ENCODE peak calls at places on chromosomes 16 and 17, in six cellular contexts. E is cardiac fibroblast, S is stomach, G is GM06990, A is kidney, R is OCI-LY7. J is an unnamed sample.

GRCh38 chr16:87383522-87384161 is at the start of gene FBXO31:
- DNase-seq in R (peak; percentile 90), E (peak; percentile 93), S (peak; percentile 89), A (peak; percentile 96), G (peak; percentile 94), J (peak; percentile 82)

GRCh38 chr16:2178321-2179106 is 17.9 kb downstream of the CASKIN1 start:
- DNase-seq in G (no peak), R (no peak), S (no peak), A (no peak), E (peak; percentile 43), J (no peak)

GRCh38 chr16:1188781-1189189 is 35.9 kb downstream of the CACNA1H start:
- DNase-seq in S (peak; percentile 58), G (peak; percentile 28), E (peak; percentile 46), R (peak; percentile 41), A (no peak), J (peak; percentile 55)

GRCh38 chr16:60646631-60647030 is 1389.6 kb downstream of the CDH8 start:
- DNase-seq in E (no peak), G (no peak), S (no peak), R (no peak), A (no peak), J (no peak)

GRCh38 chr17:43418441-43419374 is 19.9 kb downstream of the ARL4D start:
- DNase-seq in A (no peak), E (peak; percentile 78), R (no peak), S (no peak), G (no peak), J (peak; percentile 92)

GRCh38 chr17:81523139-81524062 is 4.8 kb upstream of the FSCN2 start:
- DNase-seq in E (peak; percentile 70), A (peak; percentile 91), R (peak; percentile 62), S (peak; percentile 74), G (no peak), J (peak; percentile 85)

GRCh38 chr16:13573903-13574302 is 346.1 kb upstream of the ERCC4 start:
- DNase-seq in R (no peak), S (no peak), G (no peak), E (no peak), A (no peak), J (no peak)

GRCh38 chr16:87391324-87391949 is 699 bp upstream of the MAP1LC3B start:
- DNase-seq in R (peak; percentile 13), E (peak; percentile 49), A (peak; percentile 92), S (peak; percentile 58), G (no peak), J (peak; percentile 30)

GRCh38 chr16:1446296-1447080 is 2.1 kb upstream of the CCDC154 start:
- DNase-seq in A (no peak), R (no peak), E (no peak), S (no peak), G (no peak), J (no peak)

GRCh38 chr16:12613131-12613991 is 190.3 kb downstream of the CPPED1 start:
- DNase-seq in S (no peak), G (no peak), A (no peak), R (no peak), E (no peak), J (peak; percentile 7)

GRCh38 chr16:58670177-58670576 is 14.4 kb downstream of the SLC38A7 start:
- DNase-seq in A (no peak), E (no peak), S (no peak), G (no peak), R (no peak), J (no peak)

GRCh38 chr16:31107465-31107867 is 720 bp upstream of the BCKDK start:
- DNase-seq in A (no peak), G (no peak), S (no peak), E (no peak), R (peak; percentile 25), J (no peak)

GRCh38 chr16:26491962-26492361 is 574.8 kb upstream of the C16orf82 start:
- DNase-seq in G (no peak), E (no peak), S (no peak), R (no peak), A (no peak), J (no peak)

GRCh38 chr17:49201481-49201927 is 8.9 kb downstream of the GNGT2 start:
- DNase-seq in A (no peak), G (no peak), E (peak; percentile 61), R (no peak), S (no peak), J (peak; percentile 24)

GRCh38 chr17:42317256-42317966 is 29.1 kb downstream of the STAT5A start:
- DNase-seq in A (no peak), G (no peak), S (no peak), E (no peak), R (no peak), J (no peak)

GRCh38 chr17:16381496-16381820 is 567 bp downstream of the UBB start:
- DNase-seq in A (no peak), R (no peak), G (no peak), S (no peak), E (peak; percentile 43), J (no peak)

GRCh38 chr17:13702266-13702665 is 100.5 kb upstream of the HS3ST3A1 start:
- DNase-seq in A (no peak), E (no peak), R (no peak), S (no peak), G (no peak), J (peak; percentile 55)

GRCh38 chr17:15483416-15483815 is 16.0 kb upstream of the CDRT4 start:
- DNase-seq in G (no peak), A (no peak), S (no peak), E (no peak), R (no peak), J (no peak)

GRCh38 chr17:27572665-27573064 is 58.3 kb upstream of the LGALS9 start:
- DNase-seq in S (no peak), R (no peak), E (no peak), G (no peak), A (peak; percentile 49), J (peak; percentile 29)

GRCh38 chr16:27690604-27691003 is 140.7 kb downstream of the KATNIP start:
- DNase-seq in E (peak; percentile 46), S (no peak), R (peak; percentile 11), A (peak; percentile 49), G (no peak), J (no peak)

GRCh38 chr17:18156171-18156975 is 27.3 kb upstream of the ALKBH5 start:
- DNase-seq in E (no peak), G (no peak), S (no peak), A (no peak), R (no peak), J (peak; percentile 52)

GRCh38 chr16:86211265-86211664 is 299.1 kb upstream of the FOXF1 start:
- DNase-seq in G (no peak), R (no peak), E (no peak), S (no peak), A (no peak), J (no peak)
- H3K4me3 ChIP-seq in G (no peak overlapping the region), R (no peak overlapping the region), E (no peak overlapping the region), S (no peak overlapping the region), A (no peak overlapping the region), J (no peak overlapping the region)

DNA sequence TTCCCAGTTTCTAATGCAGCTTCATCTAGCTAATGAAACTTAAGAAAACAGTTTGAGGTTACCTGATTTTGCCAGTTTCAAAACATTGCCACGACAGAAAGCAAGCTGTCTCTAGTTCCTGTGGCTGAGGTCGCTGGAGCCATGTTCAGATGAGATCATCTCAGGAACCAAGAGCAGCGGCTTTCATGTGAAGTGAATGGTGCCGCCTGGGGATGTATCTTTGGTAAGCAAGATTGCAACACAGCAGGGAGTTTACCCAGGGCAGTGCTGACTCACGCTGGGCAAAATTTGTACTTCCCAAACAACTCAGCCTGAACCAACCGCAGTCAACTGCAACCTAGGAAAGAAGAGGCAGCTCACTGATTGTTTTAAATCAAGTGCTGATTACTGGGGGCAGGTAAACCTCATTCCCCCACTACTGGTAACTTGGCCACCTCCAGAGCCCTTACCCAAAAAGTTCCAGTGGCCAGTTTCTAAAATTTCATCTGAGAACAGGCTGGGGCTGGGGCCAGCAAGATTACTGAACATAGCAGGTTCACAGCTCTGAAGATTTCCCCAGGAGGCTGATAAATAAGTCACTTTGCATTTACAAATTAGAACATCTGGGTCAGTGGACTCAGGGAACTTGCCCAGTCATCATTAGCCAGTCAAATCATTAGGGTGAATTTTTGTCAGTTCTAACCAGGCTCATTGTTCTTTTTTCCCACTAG is at the start of gene RFFL:
- DNase-seq in A (peak; percentile 91), G (peak; percentile 84), S (peak; percentile 91), R (peak; percentile 53), E (peak; percentile 96), J (peak; percentile 97)
- TF ChIP-seq CTCF in A (no peak), G (peak; percentile 30), S (no peak), R (peak; percentile 24), E (no peak), J (no peak)

GRCh38 chr16:72946474-72947194 is 101.3 kb downstream of the ZFHX3 start:
- DNase-seq in S (peak; percentile 48), E (peak; percentile 82), R (no peak), G (no peak), A (no peak), J (no peak)
- H3K4me3 ChIP-seq in S (no peak overlapping the region), E (no peak overlapping the region), R (no peak overlapping the region), G (no peak overlapping the region), A (no peak overlapping the region), J (no peak overlapping the region)

DNA sequence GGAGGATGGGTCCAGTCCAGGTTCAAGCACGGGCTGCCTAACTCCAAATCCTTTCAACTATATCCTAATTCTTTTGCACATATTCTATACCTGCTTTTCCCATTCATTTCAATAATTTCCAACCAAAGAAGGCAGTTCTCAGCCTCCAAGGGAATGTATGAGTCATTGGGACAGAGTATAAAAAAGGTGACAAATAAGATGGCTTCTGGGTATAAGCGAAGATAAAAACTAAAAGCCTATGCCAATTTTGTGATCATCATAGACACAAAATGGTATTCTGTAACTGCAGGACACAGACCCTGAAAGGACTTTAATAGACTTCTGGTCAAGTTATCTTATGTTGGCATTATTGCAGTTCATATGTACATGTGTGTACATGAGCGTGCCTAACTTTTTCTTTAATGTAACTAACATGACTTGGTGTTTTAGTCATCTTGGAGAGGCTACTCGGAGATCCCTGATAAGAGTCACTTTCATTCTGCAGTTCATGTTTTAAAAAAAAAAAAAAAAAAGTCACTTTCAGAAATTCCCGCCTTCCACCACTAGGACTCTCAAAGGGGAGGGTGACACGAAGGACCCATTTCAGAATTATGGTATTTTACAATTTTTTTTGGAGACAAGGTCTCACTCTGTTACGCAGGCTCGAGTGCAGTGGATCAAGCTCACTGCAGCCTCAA is 17.3 kb downstream of the COG1 start:
- DNase-seq in S (no peak), A (no peak), E (no peak), G (no peak), R (no peak), J (no peak)
- TF ChIP-seq CTCF in S (peak; percentile 6), A (no peak), E (peak; percentile 33), G (peak; percentile 8), R (peak; percentile 65), J (peak; percentile 32)

DNA sequence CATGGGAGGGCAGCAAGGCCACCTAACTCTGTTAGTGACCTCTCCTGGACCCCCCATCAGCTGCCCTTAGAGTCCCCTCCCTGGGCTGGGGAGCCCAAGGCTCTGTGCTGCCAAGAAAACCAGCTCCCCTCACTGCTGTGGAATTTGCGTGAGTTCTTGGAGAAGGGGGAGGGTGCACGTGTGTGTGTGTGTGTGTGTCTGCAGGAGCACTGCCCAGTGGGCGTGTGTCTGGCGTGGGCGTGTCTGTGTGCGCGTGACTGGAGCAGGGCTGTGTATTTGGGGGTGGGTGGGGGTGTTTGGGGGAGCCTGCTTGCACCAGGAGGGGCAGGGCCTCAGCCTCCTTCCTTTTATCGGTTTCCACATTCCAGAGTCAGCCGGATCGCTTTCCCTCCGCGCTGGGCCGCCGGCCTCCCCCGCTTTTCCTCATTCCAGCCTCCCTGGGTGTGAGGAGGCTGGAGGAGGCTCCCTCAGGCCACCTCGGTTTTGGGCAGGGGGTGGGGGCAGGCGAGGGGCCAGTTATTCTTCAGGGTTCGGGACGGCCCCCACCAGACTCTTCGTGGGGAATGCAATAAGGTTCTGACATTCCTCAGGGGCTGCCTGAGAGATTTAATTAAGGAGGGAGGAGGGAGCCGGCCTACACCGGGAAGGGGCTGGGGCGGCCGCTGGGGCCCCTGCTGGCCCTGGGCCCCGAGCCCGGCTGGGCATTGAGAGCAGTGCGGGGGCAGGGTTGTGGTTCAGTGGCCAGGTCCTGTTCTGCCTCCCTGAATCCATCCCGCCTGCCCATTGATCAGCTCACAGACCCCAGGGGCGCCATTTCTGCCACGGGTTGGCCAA is 2.5 kb downstream of the VASN start:
- DNase-seq in A (peak; percentile 96), G (no peak), R (no peak), S (peak; percentile 83), E (peak; percentile 99), J (peak; percentile 97)
- H3K4me3 ChIP-seq in A (peak overlapping the region; percentile 94), G (no peak overlapping the region), R (no peak overlapping the region), S (peak overlapping the region; percentile 55), E (peak overlapping the region; percentile 95), J (peak overlapping the region; percentile 95)